ENCODE peak calls at places on chromosomes 13 and 19, in five cellular contexts. U is left ventricle myocardium inferior, T is fibroblast of the aortic adventitia, K is cardiac fibroblast, L is heart right ventricle. A is an unnamed sample.

GRCh38 chr19:43906774-43907173 is 28.3 kb downstream of the ZNF45 start:
- DNase-seq in T (no peak), U (no peak), L (no peak), K (no peak), A (no peak)

GRCh38 chr19:18612772-18613588 is at the start of gene TMEM59L:
- DNase-seq in T (no peak), U (no peak), K (no peak), L (no peak), A (no peak)

GRCh38 chr19:16581971-16582343 is 9.7 kb upstream of the SLC35E1 start:
- DNase-seq in L (no peak), K (no peak), T (peak; percentile 46), U (no peak), A (no peak)

GRCh38 chr19:29705706-29706105 is 9.4 kb downstream of the C19orf12 start:
- DNase-seq in U (no peak), K (no peak), L (no peak), T (no peak), A (no peak)

GRCh38 chr19:56291857-56292256 is 19.3 kb downstream of the EDDM13 start:
- DNase-seq in K (no peak), T (no peak), L (no peak), U (no peak), A (no peak)

GRCh38 chr13:86193281-86193680 is 394.1 kb upstream of the SLITRK6 start:
- DNase-seq in U (no peak), K (no peak), L (no peak), T (no peak), A (no peak)

GRCh38 chr19:11067356-11068113 is 21.7 kb upstream of the LDLR start:
- DNase-seq in U (no peak), L (no peak), K (no peak), T (no peak), A (no peak)

GRCh38 chr13:80340643-80341097 is 256 bp downstream of the SPRY2 start:
- DNase-seq in L (peak; percentile 53), T (peak; percentile 73), U (no peak), K (no peak), A (no peak)

GRCh38 chr19:14347999-14348889 is 33.0 kb upstream of the ADGRE5 start:
- DNase-seq in L (peak; percentile 61), U (peak; percentile 62), K (peak; percentile 61), T (peak; percentile 44), A (peak; percentile 89)

GRCh38 chr13:101626925-101627555 is 174.6 kb downstream of the ITGBL1 start:
- DNase-seq in T (peak; percentile 50), L (no peak), U (no peak), K (no peak), A (no peak)

GRCh38 chr19:45402469-45403070 is 2.3 kb downstream of the PPP1R13L start:
- DNase-seq in U (peak; percentile 62), L (no peak), K (peak; percentile 36), T (no peak), A (no peak)

GRCh38 chr13:109331898-109332297 is 454.5 kb downstream of the IRS2 start:
- DNase-seq in U (no peak), L (no peak), K (peak; percentile 85), T (peak; percentile 2), A (no peak)

GRCh38 chr19:43464089-43464775 is 1.2 kb downstream of the LYPD3 start:
- DNase-seq in U (peak; percentile 78), K (no peak), L (peak; percentile 85), T (no peak), A (peak; percentile 87)

GRCh38 chr19:30090963-30091362 is 148.9 kb downstream of the URI1 start:
- DNase-seq in U (no peak), T (no peak), L (no peak), K (no peak), A (no peak)

GRCh38 chr13:104477256-104477655 is 1411.0 kb upstream of the SLC10A2 start:
- DNase-seq in L (no peak), T (no peak), U (no peak), K (no peak), A (no peak)

GRCh38 chr13:107301724-107302374 is 733.9 kb upstream of the ARGLU1 start:
- DNase-seq in L (no peak), T (no peak), K (peak; percentile 16), U (no peak), A (no peak)

GRCh38 chr19:49857834-49858590 is 7.1 kb downstream of the PTOV1 start:
- DNase-seq in T (no peak), K (no peak), L (no peak), U (no peak), A (no peak)

GRCh38 chr19:53357821-53358581 is 7.5 kb upstream of the ZNF525 start:
- DNase-seq in K (no peak), U (no peak), T (no peak), L (no peak), A (no peak)

GRCh38 chr13:20703785-20704458 is 423 bp downstream of the IL17D start:
- DNase-seq in L (peak; percentile 54), U (peak; percentile 68), K (peak; percentile 82), T (peak; percentile 73), A (peak; percentile 91)

GRCh38 chr13:98918771-98919170 is 59.1 kb downstream of the DOCK9 start:
- DNase-seq in K (no peak), L (no peak), T (no peak), U (no peak), A (no peak)

GRCh38 chr19:16365300-16365996 is 40.8 kb downstream of the KLF2 start:
- DNase-seq in T (no peak), U (no peak), L (no peak), K (no peak), A (no peak)

GRCh38 chr13:51697181-51697580 is 106.8 kb downstream of the DHRS12 start:
- DNase-seq in L (no peak), T (no peak), U (no peak), K (no peak), A (no peak)

GRCh38 chr19:22515435-22515834 is 93.3 kb upstream of the ZNF98 start:
- DNase-seq in T (no peak), U (no peak), K (no peak), L (no peak), A (no peak)

GRCh38 chr19:43439183-43440063 is 24.7 kb downstream of the TEX101 start:
- DNase-seq in K (peak; percentile 46), L (peak; percentile 10), T (peak; percentile 80), U (no peak), A (no peak)

GRCh38 chr13:25179011-25179410 is 6.9 kb upstream of the AMER2 start:
- DNase-seq in U (no peak), K (no peak), T (no peak), L (no peak), A (peak; percentile 53)

GRCh38 chr13:25177012-25177411 is 4.9 kb upstream of the AMER2 start:
- DNase-seq in T (no peak), K (no peak), U (no peak), L (no peak), A (no peak)

GRCh38 chr13:25177636-25178035 is 5.5 kb upstream of the AMER2 start:
- DNase-seq in K (no peak), T (no peak), U (no peak), L (no peak), A (peak; percentile 70)

GRCh38 chr13:25179810-25180437 is 7.8 kb upstream of the AMER2 start:
- DNase-seq in K (no peak), T (no peak), L (no peak), U (no peak), A (peak; percentile 42)

DNA sequence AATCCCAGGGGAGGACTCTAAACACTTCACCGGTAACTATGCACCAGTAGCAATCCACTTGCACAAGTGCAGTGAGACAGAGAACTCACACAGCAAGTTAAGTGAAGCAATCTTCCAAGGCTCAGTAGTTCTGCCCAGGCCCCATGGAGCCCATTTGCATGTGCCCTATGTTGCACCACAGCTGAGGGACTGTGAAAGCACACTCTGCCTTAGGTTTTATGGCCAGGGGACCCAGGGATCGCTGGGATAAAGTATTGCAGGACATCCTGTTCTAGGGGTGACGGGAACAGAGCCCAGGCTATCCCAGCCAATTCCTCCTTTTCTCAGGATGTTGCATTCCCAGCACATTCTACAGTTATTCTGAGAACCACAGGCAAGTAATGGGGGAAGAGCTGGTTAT is 6.0 kb upstream of the AMER2 start:
- DNase-seq in U (no peak), L (no peak), K (no peak), T (no peak), A (peak; percentile 68)
- TF ChIP-seq CTCF in U (no peak), L (no peak), K (no peak), T (no peak), A (no peak)

DNA sequence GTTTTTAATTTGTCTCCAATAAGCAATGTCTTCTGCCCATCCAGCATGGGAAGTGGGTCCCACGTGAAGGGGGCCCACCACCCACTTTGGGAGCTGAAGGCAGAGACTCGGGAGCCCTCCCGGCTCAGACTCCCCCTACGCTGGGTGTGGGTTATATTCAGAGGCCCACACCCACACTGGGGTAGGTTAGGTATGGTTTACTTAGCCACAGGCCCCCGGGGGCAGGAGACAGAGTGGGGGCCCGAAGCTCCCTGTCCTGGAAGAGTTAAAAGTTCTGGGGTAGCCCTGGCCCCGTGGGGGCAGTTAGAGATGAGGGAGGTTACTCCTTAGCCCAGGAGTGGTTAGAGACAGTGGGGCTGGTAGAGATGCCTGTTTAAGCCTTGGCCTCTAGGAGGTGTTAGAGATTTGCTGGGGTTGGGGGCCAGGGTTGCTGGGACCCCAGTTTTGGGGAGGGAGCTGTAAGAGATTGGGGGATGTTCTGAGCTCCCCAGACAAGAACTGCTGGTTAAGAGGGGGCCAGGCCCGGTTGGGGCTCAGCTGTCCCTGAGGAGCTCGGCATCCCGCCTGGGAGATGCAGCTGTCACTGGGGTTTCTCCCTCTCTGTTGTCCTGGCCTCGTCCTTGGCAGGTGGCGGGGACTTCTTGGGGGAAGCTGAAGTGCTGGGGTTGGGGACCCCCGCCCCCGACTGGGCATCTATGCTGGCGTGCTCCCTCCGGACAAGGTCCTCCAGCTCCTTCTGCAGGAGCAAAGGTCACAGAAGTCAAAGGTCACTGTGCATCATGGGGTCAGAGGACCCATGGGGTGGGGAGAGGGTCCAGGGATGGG is 712 bp upstream of the RINL start:
- DNase-seq in U (no peak), T (no peak), K (no peak), L (no peak), A (no peak)
- TF ChIP-seq CTCF in U (no peak), T (no peak), K (no peak), L (no peak), A (no peak)

GRCh38 chr13:28535734-28536133 is 40.8 kb upstream of the FLT1 start:
- DNase-seq in K (no peak), T (no peak), L (no peak), U (no peak), A (no peak)
- TF ChIP-seq CTCF in K (no peak), T (no peak), L (no peak), U (no peak), A (no peak)

DNA sequence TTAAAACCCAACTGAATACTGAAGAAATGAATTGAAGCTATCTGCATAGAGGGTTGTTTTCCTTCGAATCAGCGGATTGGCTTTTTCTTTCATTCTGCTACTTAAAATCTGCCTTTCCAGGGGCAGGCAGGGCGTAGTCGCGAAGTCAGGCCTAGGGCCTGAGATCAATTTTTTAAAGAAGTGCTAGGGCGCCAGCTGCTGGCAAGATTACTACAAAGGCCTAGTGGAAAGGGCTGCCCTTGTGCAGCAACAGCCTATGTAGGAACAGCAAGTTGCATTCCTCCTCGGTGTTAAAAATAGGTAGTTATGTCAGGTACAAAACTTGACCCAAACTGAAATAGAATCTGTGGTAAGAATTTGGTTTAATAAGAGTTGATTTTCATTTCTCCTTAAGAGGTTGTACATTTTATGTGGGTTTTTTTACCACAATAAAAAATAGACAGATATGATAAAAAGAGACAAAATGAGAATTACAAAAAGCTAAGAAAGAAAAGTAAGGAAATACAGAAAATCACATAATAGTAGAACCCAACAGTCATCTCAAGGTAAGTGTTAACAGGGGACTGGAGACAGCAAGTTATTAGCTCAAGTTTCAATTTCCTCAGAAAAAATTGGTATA is 9.5 kb upstream of the URAD start:
- DNase-seq in T (peak; percentile 51), K (peak; percentile 52), U (peak; percentile 46), L (peak; percentile 67), A (no peak)
- TF ChIP-seq CTCF in T (peak; percentile 62), K (peak; percentile 35), U (peak; percentile 57), L (peak; percentile 44), A (peak; percentile 60)

GRCh38 chr19:4369888-4370260 is 26.5 kb downstream of the MPND start:
- DNase-seq in U (no peak), K (no peak), L (no peak), T (no peak), A (no peak)
- TF ChIP-seq CTCF in U (peak; percentile 54), K (peak; percentile 4), L (peak; percentile 45), T (peak; percentile 30), A (peak; percentile 21)